ENCODE peak calls at places on chromosomes 12 and 14, in six cellular contexts. P, C, T, A, K and E are unnamed samples.

GRCh38 chr14:101772770-101773169 is 11.3 kb downstream of the PPP2R5C start:
- DNase-seq in T (no peak), C (no peak), A (no peak), P (no peak), K (no peak), E (no peak)

GRCh38 chr14:102426796-102427195 is 64.1 kb downstream of the TECPR2 start:
- DNase-seq in C (no peak), K (no peak), P (no peak), T (no peak), A (no peak), E (no peak)

GRCh38 chr12:48973992-48974673 is 2.6 kb upstream of the WNT10B start:
- DNase-seq in A (peak), P (no peak), T (no peak), K (no peak), C (no peak), E (peak)

GRCh38 chr12:19431407-19432308 is 7.6 kb upstream of the AEBP2 start:
- DNase-seq in K (no peak), T (no peak), C (peak), A (no peak), P (no peak), E (no peak)

GRCh38 chr14:104818714-104819161 is 17.8 kb downstream of the ZBTB42 start:
- DNase-seq in T (peak), P (peak), C (no peak), K (no peak), A (peak), E (no peak)

GRCh38 chr12:916240-916639 is 33.3 kb downstream of the RAD52 start:
- DNase-seq in A (no peak), K (no peak), T (no peak), P (no peak), C (no peak), E (no peak)

GRCh38 chr12:62697893-62698292 is 231.3 kb downstream of the MON2 start:
- DNase-seq in P (no peak), T (no peak), A (no peak), C (no peak), K (no peak), E (no peak)

GRCh38 chr14:61355892-61356325 is 34.5 kb downstream of the PRKCH start:
- DNase-seq in T (peak), K (peak), P (peak), C (no peak), A (no peak), E (no peak)

GRCh38 chr12:124608451-124608870 is 41.0 kb upstream of the NCOR2 start:
- DNase-seq in T (no peak), C (no peak), P (no peak), K (no peak), A (no peak), E (no peak)

GRCh38 chr12:22282283-22282682 is 52.2 kb downstream of the ST8SIA1 start:
- DNase-seq in T (peak), C (no peak), K (no peak), P (no peak), A (no peak), E (no peak)

GRCh38 chr14:29144598-29144997 is 378.0 kb downstream of the FOXG1 start:
- DNase-seq in P (no peak), A (no peak), K (no peak), C (peak), T (no peak), E (peak)

GRCh38 chr12:122850695-122851350 is 15.6 kb downstream of the HIP1R start:
- DNase-seq in P (no peak), C (no peak), A (no peak), K (no peak), T (no peak), E (no peak)

GRCh38 chr14:60311417-60311816 is 62.4 kb downstream of the PPM1A start:
- DNase-seq in C (no peak), P (no peak), A (no peak), K (no peak), T (no peak), E (peak)

GRCh38 chr14:86574026-86574777 is 1044.3 kb downstream of the FLRT2 start:
- DNase-seq in P (no peak), A (no peak), K (no peak), T (no peak), C (peak), E (no peak)

GRCh38 chr12:32148372-32148771 is 41.7 kb downstream of the BICD1 start:
- DNase-seq in A (no peak), C (no peak), T (no peak), K (no peak), P (no peak), E (no peak)

GRCh38 chr14:38255673-38256357 is at the start of gene CLEC14A:
- DNase-seq in P (peak), A (no peak), C (no peak), K (peak), T (no peak), E (peak)

GRCh38 chr12:10331642-10332239 is 24.1 kb downstream of the KLRD1 start:
- DNase-seq in P (no peak), A (no peak), T (no peak), K (no peak), C (peak), E (no peak)

GRCh38 chr14:23640524-23641141 is 4.5 kb downstream of the DHRS2 start:
- DNase-seq in P (no peak), T (peak), K (no peak), C (no peak), A (no peak), E (peak)

GRCh38 chr14:65832431-65833253 is 420.1 kb downstream of the FUT8 start:
- DNase-seq in K (no peak), P (no peak), A (no peak), C (no peak), T (no peak), E (no peak)

GRCh38 chr14:68704736-68705720 is 87.8 kb downstream of the ZFP36L1 start:
- DNase-seq in T (peak), A (no peak), P (peak), K (no peak), C (no peak), E (no peak)

GRCh38 chr12:114166360-114166759 is 200.2 kb upstream of the RBM19 start:
- DNase-seq in C (peak), T (peak), K (no peak), A (no peak), P (no peak), E (no peak)

GRCh38 chr14:75342762-75343599 is 64.4 kb downstream of the FOS start:
- DNase-seq in A (no peak), C (no peak), K (no peak), P (no peak), T (no peak), E (no peak)

GRCh38 chr12:52434096-52434733 is at the start of gene KRT75:
- DNase-seq in A (no peak), K (no peak), P (no peak), C (no peak), T (no peak), E (no peak)

GRCh38 chr14:50094056-50094455 is 22.3 kb downstream of the VCPKMT start:
- DNase-seq in C (no peak), T (no peak), A (no peak), P (no peak), K (no peak), E (no peak)

GRCh38 chr14:77024171-77024627 is 4.3 kb downstream of the IRF2BPL start:
- DNase-seq in P (no peak), K (no peak), C (no peak), A (no peak), T (peak), E (no peak)

GRCh38 chr14:24315243-24315806 is 4.0 kb downstream of the LTB4R start:
- DNase-seq in C (no peak), P (no peak), K (no peak), T (no peak), A (no peak), E (no peak)

GRCh38 chr14:52380294-52380693 is 66.2 kb downstream of the PTGER2 start:
- DNase-seq in C (no peak), P (no peak), T (no peak), A (no peak), K (no peak), E (no peak)

GRCh38 chr12:121724930-121725329 is 12.4 kb downstream of the TMEM120B start:
- DNase-seq in K (no peak), C (no peak), P (no peak), T (no peak), A (no peak), E (no peak)

GRCh38 chr14:58659846-58660245 is 22.1 kb downstream of the DACT1 start:
- DNase-seq in C (no peak), P (peak), A (no peak), T (peak), K (no peak), E (peak)

GRCh38 chr12:34402899-34403705 is 380.8 kb downstream of the ALG10 start:
- DNase-seq in K (peak), C (no peak), P (peak), T (peak), A (peak), E (no peak)

GRCh38 chr12:50734409-50735263 is 29.3 kb upstream of the ATF1 start:
- DNase-seq in T (no peak), K (no peak), P (no peak), C (no peak), A (no peak), E (no peak)

GRCh38 chr14:38171197-38171596 is 36.5 kb upstream of the SSTR1 start:
- DNase-seq in K (peak), C (no peak), T (no peak), A (no peak), P (no peak), E (no peak)

GRCh38 chr12:510071-510825 is 50.5 kb downstream of the B4GALNT3 start:
- DNase-seq in A (peak), K (peak), C (no peak), P (no peak), T (no peak), E (no peak)

GRCh38 chr14:63470877-63471565 is 72.2 kb downstream of the PPP2R5E start:
- DNase-seq in A (no peak), T (no peak), P (no peak), K (no peak), C (peak), E (no peak)

GRCh38 chr12:80607361-80608135 is 99.9 kb upstream of the MYF6 start:
- DNase-seq in C (no peak), K (no peak), A (no peak), P (no peak), T (no peak), E (no peak)
- TF ChIP-seq CTCF in C (peak), K (no peak), A (no peak), P (no peak), T (no peak), E (no peak)

GRCh38 chr12:95386056-95386455 is 87.9 kb upstream of the METAP2 start:
- DNase-seq in C (no peak), T (no peak), A (no peak), P (no peak), K (no peak), E (no peak)

GRCh38 chr12:95384785-95385184 is 89.2 kb upstream of the METAP2 start:
- DNase-seq in C (no peak), T (no peak), P (no peak), K (no peak), A (no peak), E (no peak)

GRCh38 chr12:95385646-95386045 is 88.3 kb upstream of the METAP2 start:
- DNase-seq in T (peak), P (no peak), A (no peak), K (no peak), C (peak), E (peak)

GRCh38 chr12:95380997-95381786 is 92.8 kb upstream of the METAP2 start:
- DNase-seq in A (no peak), T (no peak), P (no peak), K (no peak), C (no peak), E (no peak)

DNA sequence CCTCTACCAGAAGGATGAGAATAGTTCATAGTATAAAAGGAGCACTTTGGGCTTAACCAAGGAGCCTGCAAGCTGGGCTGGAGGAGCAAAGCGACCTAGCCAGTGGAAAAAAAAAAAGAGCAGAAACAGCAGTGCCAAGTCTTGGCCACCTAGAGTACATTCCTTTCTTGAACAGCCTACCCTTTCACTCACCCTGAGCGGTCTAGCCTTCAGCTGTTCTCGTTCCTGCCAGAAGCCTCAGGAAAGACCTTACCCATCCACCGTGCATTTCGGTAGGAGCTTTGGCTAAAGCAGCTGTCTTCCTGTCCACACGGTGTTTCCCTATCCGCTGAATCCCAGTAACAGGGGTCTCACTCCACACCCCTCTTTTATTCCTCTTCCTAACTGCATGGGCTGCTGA is 88.7 kb upstream of the METAP2 start:
- DNase-seq in A (no peak), K (no peak), P (peak), T (peak), C (peak), E (no peak)
- H3K4me3 ChIP-seq in A (peak), K (no peak), P (peak), T (peak), C (peak), E (peak)

DNA sequence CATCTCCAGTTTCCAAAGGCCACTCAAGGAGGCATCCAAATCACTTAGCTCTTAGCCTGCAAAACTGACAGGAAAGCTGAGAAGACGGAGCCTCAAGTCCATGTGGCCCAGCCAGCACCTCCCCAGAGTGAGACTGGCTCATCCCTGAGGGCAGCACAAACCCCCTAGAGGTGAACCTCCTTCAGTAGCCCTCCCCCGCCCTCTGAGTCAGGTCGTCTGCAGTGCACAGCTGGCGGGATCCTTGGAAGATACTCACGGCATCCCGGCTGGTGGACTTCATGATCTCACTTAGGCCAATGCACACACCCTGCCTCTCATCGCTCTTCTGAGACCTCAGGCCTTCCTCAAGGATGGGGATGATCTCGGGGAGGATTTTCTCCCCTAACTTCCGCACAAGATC is 24.1 kb upstream of the RAB35 start:
- DNase-seq in C (no peak), P (no peak), T (no peak), A (no peak), K (no peak), E (no peak)
- H3K27ac ChIP-seq in C (no peak), P (no peak), T (no peak), A (no peak), K (no peak), E (no peak)

DNA sequence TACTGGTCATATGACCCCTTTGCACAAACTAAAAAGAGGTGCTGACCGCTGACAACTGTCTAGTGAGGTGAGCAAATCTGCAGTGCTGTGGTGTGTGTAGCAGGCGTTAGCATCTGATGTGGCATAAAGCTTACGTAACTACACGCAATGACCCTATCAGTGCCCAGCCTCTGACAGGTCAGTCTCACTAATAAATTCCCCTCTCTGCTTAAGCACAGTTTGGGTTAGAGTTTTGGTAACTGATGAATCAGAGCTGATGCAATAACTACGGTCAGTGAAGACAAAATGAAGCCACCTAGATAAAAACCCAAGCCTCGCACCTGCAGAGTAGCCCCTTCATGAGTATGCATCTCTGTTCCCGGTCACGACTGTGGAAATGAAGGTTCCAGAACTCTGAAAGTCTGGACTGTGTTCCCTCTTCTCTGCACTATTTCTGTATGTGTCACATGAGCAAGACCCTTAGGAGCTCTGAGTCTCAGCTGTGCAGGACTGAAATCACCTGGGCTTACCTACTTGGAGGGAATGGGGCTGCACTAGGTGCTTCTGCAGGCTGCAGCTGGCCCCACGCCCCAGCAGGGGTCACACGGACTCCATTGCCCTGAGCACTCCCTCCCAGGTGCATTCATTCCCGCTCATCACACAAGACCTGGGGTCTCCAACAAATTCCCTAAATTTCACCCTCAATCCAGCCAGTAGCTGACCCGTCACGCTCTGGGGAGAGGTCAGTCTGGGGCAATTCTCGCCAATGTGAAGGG is 54.4 kb downstream of the RIMBP2 start:
- DNase-seq in C (no peak), T (no peak), P (no peak), K (no peak), A (no peak), E (no peak)
- TF ChIP-seq CTCF in C (no peak), T (no peak), P (no peak), K (no peak), A (no peak), E (no peak)

GRCh38 chr12:63821781-63822251 is 22.7 kb upstream of the SRGAP1 start:
- DNase-seq in C (no peak), A (no peak), P (no peak), T (peak), K (no peak), E (no peak)
- H3K4me3 ChIP-seq in C (peak), A (peak), P (peak), T (peak), K (peak), E (peak)